ENCODE peak calls at places on chromosome 9, in six cellular contexts. L is HepG2, U is epithelial cell of esophagus, Y is kidney, P is fibroblast of pulmonary artery, K is PC-3. I is an unnamed sample.

GRCh38 chr9:95457769-95458168 is 59.0 kb downstream of the PTCH1 start:
- DNase-seq in P (no peak), Y (no peak), U (no peak), K (no peak), L (no peak), I (no peak)

GRCh38 chr9:16611001-16611400 is 259.5 kb downstream of the BNC2 start:
- DNase-seq in L (no peak), K (no peak), Y (no peak), U (no peak), P (peak), I (peak)

GRCh38 chr9:98657897-98658296 is 50.8 kb downstream of the GABBR2 start:
- DNase-seq in P (peak), K (no peak), U (peak), L (no peak), Y (no peak), I (no peak)

GRCh38 chr9:137037483-137037882 is 5.6 kb upstream of the FUT7 start:
- DNase-seq in L (no peak), Y (no peak), K (no peak), P (no peak), U (no peak), I (no peak)

GRCh38 chr9:123081824-123082223 is 48.4 kb downstream of the GPR21 start:
- DNase-seq in Y (no peak), L (peak), P (peak), U (peak), K (peak), I (peak)

GRCh38 chr9:96495341-96495740 is 45.4 kb downstream of the HABP4 start:
- DNase-seq in K (no peak), L (no peak), Y (no peak), U (peak), P (peak), I (peak)

GRCh38 chr9:1982074-1982473 is 33.1 kb upstream of the SMARCA2 start:
- DNase-seq in L (no peak), U (no peak), P (no peak), Y (no peak), K (no peak), I (no peak)

GRCh38 chr9:127232833-127233549 is 31.6 kb upstream of the GARNL3 start:
- DNase-seq in U (no peak), Y (no peak), L (no peak), K (no peak), P (no peak), I (no peak)

GRCh38 chr9:134243778-134244467 is 79.6 kb upstream of the RNU6ATAC start:
- DNase-seq in P (peak), U (no peak), K (no peak), L (no peak), Y (peak), I (no peak)

GRCh38 chr9:79682076-79682736 is 110.4 kb downstream of the TLE4 start:
- DNase-seq in K (no peak), U (peak), L (peak), P (peak), Y (no peak), I (no peak)

GRCh38 chr9:105064248-105065118 is 136.5 kb upstream of the ABCA1 start:
- DNase-seq in Y (peak), L (peak), U (peak), P (peak), K (peak), I (peak)

GRCh38 chr9:105065119-105066088 is 137.4 kb upstream of the ABCA1 start:
- DNase-seq in P (no peak), L (peak), Y (no peak), U (no peak), K (no peak), I (no peak)

GRCh38 chr9:105066265-105066865 is 138.4 kb upstream of the ABCA1 start:
- DNase-seq in L (no peak), U (peak), K (no peak), P (no peak), Y (no peak), I (no peak)

GRCh38 chr9:105062222-105062850 is 134.4 kb upstream of the ABCA1 start:
- DNase-seq in P (no peak), U (peak), Y (no peak), L (no peak), K (no peak), I (no peak)

GRCh38 chr9:105063665-105064247 is 135.8 kb upstream of the ABCA1 start:
- DNase-seq in L (peak), K (peak), U (peak), Y (no peak), P (peak), I (peak)
- TF ChIP-seq CTCF in L (no peak), K (no peak), U (no peak), Y (no peak), P (no peak), I (no peak)

GRCh38 chr9:83630938-83631457 is 8.1 kb downstream of the IDNK start:
- DNase-seq in Y (no peak), P (no peak), L (no peak), K (no peak), U (no peak), I (no peak)
- H3K4me3 ChIP-seq in Y (no peak), P (no peak), L (no peak), K (no peak), U (no peak), I (no peak)

DNA sequence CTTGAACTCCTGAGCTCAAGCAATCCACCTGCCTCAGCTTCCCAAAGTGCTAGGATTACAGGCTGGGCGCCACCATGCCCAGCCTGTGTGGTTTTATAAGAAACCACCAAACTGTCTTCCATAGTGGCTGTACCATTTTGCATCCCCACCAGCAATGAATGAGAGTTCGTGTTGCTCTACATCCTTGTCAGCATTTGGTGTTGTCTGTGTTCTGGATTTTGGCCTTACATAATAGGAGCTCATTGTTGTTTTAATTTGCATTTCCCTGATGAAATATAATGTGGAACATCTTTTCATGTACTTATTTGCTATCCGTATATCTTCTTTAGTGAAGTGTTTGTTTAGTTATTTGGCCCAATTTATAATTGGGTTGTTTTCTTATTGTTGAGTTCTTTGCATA is 29.8 kb downstream of the PHF2 start:
- DNase-seq in L (no peak), K (no peak), P (no peak), U (no peak), Y (no peak), I (no peak)
- TF ChIP-seq CTCF in L (no peak), K (no peak), P (no peak), U (no peak), Y (no peak), I (no peak)

DNA sequence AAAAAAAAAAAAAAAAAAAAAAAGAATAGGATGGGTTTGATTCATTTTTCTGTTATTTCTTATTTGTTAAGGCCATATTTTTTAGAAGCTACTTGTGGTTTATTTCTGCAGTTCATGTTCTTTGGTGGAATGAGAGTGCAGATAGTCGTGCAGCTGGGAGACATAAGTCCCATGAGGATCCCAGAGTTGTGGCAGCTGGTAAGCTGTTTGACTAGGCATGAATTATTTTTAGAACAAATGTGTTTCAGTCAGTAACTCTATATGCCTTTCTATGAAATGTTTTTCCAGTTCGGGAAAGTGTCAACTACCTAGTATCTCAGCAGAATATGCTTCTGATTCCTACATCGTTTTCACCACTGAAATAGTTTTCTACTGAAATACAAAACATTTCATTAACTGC is 5.0 kb upstream of the NIPSNAP3B start:
- DNase-seq in Y (no peak), U (no peak), K (no peak), P (no peak), L (no peak), I (no peak)
- H3K4me3 ChIP-seq in Y (no peak), U (no peak), K (no peak), P (no peak), L (no peak), I (no peak)

DNA sequence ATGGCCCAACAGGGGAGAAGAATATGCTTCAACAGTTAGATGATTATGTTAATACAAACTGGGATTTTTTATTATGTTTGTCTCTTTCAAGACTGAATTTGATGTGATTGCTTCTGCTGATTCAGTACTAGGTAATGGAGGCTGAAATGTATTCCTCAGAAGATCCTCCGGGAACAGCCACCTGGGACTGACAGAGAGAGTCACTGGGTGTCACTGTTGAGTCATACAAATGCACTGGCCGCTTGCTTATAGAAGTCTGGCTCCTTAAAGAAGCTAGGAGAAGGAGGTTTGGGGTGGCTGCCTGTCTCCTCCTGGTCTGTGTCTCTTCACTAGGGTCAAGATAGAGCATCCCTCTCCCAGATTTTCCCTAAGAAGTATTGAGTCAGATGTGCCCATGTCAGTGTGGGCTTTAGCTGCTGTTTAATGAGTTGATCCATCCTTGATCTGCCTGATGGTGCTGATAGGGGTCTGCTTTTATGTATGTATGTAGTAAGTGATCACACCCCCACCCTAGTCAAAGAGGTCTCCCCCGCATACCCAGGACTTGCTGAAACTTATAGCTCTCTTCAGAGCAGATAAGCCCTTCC is 773.4 kb downstream of the BRINP1 start:
- DNase-seq in L (no peak), Y (no peak), K (peak), P (peak), U (peak), I (peak)
- TF ChIP-seq CTCF in L (no peak), Y (peak), K (no peak), P (peak), U (peak), I (peak)

GRCh38 chr9:114156658-114157421 is 1.5 kb downstream of the COL27A1 start:
- DNase-seq in Y (peak), L (no peak), K (no peak), P (peak), U (peak), I (peak)
- H3K4me3 ChIP-seq in Y (peak), L (peak), K (no peak), P (peak), U (peak), I (peak)